ENCODE peak calls at places on chromosome 17, in seven cellular contexts. W is endodermal cell, B is upper lobe of right lung, L is A549, E is stomach, Z is heart left ventricle, C is uterus. X is an unnamed sample.

GRCh38 chr17:74563358-74563757 is 4.0 kb downstream of the CD300H start:
- DNase-seq in W (no peak), B (no peak), L (no peak), E (no peak), Z (no peak), C (no peak), X (no peak)

GRCh38 chr17:30443721-30444120 is 33.5 kb upstream of the GOSR1 start:
- DNase-seq in W (no peak), B (no peak), L (no peak), E (no peak), Z (no peak), C (no peak), X (no peak)

GRCh38 chr17:688100-688989 is 26.3 kb downstream of the VPS53 start:
- DNase-seq in W (peak; percentile 73), B (no peak), L (peak; percentile 67), E (no peak), Z (no peak), C (no peak), X (peak; percentile 26)

GRCh38 chr17:78238823-78239488 is 7.5 kb downstream of the TMEM235 start:
- DNase-seq in W (peak; percentile 59), B (no peak), L (no peak), E (no peak), Z (no peak), C (no peak), X (no peak)

GRCh38 chr17:50865060-50865867 is 890 bp downstream of the TOB1 start:
- DNase-seq in W (peak; percentile 88), B (peak; percentile 86), L (peak; percentile 69), E (peak; percentile 64), Z (peak; percentile 75), C (peak; percentile 73), X (peak; percentile 66)

GRCh38 chr17:60817187-60817586 is 139.5 kb downstream of the BCAS3 start:
- DNase-seq in W (no peak), B (no peak), L (peak; percentile 45), E (no peak), Z (no peak), C (no peak), X (no peak)

GRCh38 chr17:56478836-56479447 is 114.6 kb upstream of the NOG start:
- DNase-seq in W (peak; percentile 66), B (no peak), L (peak; percentile 53), E (no peak), Z (no peak), C (no peak), X (peak; percentile 55)

GRCh38 chr17:72342582-72343527 is 222.0 kb downstream of the SOX9 start:
- DNase-seq in W (no peak), B (peak; percentile 73), L (no peak), E (no peak), Z (no peak), C (peak; percentile 26), X (no peak)

GRCh38 chr17:4944163-4944553 is 4.1 kb downstream of the RNF167 start:
- DNase-seq in W (no peak), B (no peak), L (no peak), E (no peak), Z (no peak), C (no peak), X (peak; percentile 87)

GRCh38 chr17:68383443-68384321 is 73.6 kb downstream of the WIPI1 start:
- DNase-seq in W (peak; percentile 36), B (peak; percentile 71), L (peak; percentile 50), E (no peak), Z (peak; percentile 32), C (peak; percentile 56), X (no peak)

DNA sequence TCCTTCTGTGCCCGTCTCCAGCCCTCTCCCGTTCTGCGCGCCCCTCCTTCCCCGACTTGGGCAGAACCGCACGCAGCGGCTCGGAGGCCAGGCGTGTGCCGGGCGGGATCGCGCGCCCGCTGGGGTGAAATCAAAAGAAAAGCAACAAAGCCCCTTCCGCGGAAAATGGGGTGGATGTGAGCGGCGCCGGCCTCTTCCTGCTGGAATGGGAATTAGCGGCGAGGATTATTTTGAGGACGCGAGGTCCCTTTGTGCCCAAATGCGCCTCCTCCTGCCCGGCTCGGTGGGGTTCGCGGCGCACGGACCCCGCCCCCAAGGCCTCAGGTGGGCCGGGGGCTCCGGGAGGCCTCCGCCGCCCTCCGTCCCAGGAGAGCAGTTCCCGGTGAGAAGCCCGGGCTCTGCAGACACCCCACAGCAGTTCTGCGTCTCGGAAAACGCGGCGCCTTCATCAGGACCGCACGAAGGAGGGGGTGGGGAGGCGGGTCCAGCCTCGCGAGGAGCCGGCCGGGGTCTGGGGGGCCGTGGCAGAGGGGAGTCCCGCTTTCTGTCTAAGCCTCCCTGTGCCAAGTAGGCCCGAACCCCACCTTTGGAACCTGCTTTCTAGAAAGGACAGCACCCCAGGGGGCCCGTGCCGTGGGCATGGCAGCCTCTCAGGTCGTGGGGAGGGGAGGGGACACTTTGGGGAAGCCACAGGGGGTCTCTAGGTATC is 91.0 kb upstream of the CBX4 start:
- DNase-seq in W (peak; percentile 80), B (no peak), L (no peak), E (no peak), Z (no peak), C (no peak), X (no peak)
- H3K4me3 ChIP-seq in W (peak overlapping the region; percentile 71), B (no peak overlapping the region), L (peak overlapping the region; percentile 48), E (peak overlapping the region; percentile 42), Z (peak overlapping the region; percentile 39), C (no peak overlapping the region), X (no peak overlapping the region)

DNA sequence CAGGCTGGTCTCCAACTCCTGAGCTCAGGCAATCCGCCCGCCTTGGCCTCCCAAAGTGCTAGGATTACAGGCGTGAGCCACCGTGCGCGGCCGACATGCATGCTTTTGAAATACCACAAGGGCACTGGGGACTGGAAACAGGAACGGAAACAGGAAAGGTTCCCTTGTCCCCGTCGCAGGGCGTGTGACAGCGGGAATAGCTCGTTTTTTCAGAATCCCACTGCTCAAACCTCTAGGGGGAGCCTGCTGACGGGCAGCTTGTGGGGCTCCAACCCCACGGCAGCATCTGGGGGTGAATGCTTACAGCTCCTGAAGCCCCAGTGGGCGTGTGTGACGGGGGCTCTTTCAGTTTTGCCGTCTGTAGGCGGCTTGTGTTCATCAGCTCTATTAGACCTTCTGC is 18.8 kb upstream of the ASGR2 start:
- DNase-seq in W (peak; percentile 91), B (peak; percentile 76), L (peak; percentile 38), E (no peak), Z (no peak), C (no peak), X (peak; percentile 70)
- TF ChIP-seq CTCF in W (peak; percentile 70), B (peak; percentile 37), L (peak; percentile 27), E (no peak), Z (peak; percentile 27), C (no peak), X (peak; percentile 59)

DNA sequence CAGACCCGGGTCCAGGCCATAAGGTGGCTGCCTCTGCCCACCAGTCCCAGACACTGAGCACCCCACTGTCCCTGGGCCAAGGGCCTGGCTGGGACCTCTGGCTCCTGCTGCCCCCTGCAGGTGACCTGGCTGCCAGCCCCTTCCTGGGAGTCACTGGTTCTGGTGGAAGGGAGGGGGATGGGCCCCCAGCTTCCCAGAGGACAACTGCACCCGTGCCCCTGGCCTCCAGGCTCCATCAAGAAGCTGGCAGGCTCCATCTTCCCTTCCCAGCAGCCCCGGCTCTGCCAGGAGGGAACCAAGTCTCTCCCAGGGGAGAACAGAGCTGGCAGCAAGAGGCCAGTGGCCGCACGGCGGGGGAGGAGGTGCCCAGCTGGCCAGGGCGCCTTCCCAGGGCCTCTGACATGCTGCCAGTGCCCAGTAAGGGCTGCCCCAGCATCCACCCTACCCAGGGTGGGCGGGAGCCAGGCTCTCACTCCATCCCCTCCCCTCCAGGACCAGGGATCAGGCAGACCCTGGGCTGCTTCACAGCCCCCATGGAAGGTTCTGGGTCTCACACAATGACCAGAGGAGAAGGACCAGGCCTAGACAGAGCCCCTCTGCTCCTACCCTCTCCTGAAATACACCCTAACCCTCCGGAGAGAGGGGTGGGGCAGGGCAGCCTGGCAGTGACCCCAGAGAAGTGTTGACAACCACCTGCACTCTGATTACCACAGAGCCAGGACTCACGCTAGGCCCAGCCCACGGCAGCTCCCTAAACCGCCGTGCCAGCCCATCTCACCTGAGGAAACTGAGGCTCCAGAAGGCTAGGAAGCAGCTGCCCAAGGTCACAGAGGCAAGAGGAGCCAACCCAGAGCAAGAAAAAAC is 3.6 kb downstream of the CLUH start:
- DNase-seq in W (peak; percentile 94), B (peak; percentile 81), L (peak; percentile 61), E (peak; percentile 60), Z (peak; percentile 84), C (peak; percentile 44), X (no peak)
- H3K4me3 ChIP-seq in W (no peak overlapping the region), B (no peak overlapping the region), L (no peak overlapping the region), E (peak overlapping the region; percentile 94), Z (peak overlapping the region; percentile 98), C (no peak overlapping the region), X (no peak overlapping the region)

GRCh38 chr17:75720656-75721462 is at the start of gene ITGB4:
- DNase-seq in W (peak; percentile 97), B (peak; percentile 91), L (peak; percentile 42), E (peak; percentile 91), Z (peak; percentile 27), C (peak; percentile 25), X (peak; percentile 47)
- TF ChIP-seq CTCF in W (peak; percentile 60), B (peak; percentile 13), L (peak; percentile 29), E (no peak), Z (no peak), C (no peak), X (no peak)

DNA sequence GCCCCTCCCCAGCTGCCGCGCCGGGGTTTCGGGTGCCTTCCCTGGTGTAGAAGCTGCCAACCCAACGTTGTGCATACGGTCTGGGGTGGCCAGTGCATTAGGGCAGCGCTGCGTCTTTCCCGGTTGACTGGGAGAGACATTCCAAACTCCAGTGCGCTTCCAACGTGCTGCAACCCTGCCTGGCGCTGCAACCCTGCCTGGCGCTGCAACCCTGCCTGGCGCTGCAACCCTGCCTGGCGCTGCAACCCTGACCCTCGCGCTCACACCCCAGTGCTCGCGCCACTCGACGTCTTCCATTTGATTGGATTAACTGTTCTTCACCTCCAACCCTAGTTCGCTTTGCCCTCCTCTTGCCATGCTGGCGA is 488 bp upstream of the HAP1 start:
- DNase-seq in W (no peak), B (no peak), L (no peak), E (no peak), Z (no peak), C (no peak), X (no peak)
- H3K4me3 ChIP-seq in W (peak overlapping the region; percentile 84), B (peak overlapping the region; percentile 45), L (peak overlapping the region; percentile 57), E (peak overlapping the region; percentile 58), Z (peak overlapping the region; percentile 43), C (peak overlapping the region; percentile 35), X (no peak overlapping the region)

GRCh38 chr17:11391134-11391533 is 150.1 kb downstream of the SHISA6 start:
- DNase-seq in W (peak; percentile 88), B (no peak), L (no peak), E (no peak), Z (no peak), C (no peak), X (no peak)
- TF ChIP-seq CTCF in W (peak; percentile 83), B (peak; percentile 27), L (no peak), E (no peak), Z (no peak), C (no peak), X (peak; percentile 8)

DNA sequence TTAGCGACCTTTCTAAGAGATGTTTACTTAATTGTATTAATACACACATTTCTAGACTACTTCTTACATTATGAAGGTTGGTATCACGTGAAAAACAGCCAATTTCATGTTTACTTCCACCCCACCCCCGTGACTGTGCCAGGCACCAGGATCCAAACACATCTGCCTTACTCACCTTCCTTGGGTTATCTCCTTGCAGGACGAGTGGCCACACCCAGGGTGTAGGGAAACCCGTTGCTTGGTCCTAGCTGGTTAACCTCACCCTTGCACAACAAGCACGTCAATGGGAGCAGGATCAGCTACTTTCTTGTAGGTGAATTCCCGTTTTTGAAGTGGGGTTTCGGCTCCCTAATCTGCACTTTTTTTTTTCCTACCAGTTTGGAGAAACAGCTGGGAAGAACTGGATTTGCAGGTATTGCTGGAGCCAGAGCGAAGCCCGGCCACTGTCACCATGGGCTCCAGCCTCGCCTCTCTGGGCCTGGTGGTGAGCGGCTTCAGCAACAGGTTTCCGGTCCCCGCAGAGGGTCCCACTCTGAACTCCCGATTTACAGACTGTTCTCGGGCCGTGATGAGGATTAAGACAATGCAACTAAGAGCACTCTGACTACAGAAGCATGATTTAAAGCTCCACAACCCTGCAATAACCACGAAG is 2.1 kb upstream of the UBB start:
- DNase-seq in W (peak; percentile 73), B (no peak), L (peak; percentile 78), E (peak; percentile 62), Z (no peak), C (no peak), X (no peak)
- H3K4me3 ChIP-seq in W (no peak overlapping the region), B (no peak overlapping the region), L (no peak overlapping the region), E (no peak overlapping the region), Z (no peak overlapping the region), C (no peak overlapping the region), X (no peak overlapping the region)